ENCODE peak calls at places on chromosomes 3 and 15, in ten cellular contexts. O is ELR, P is mesendoderm, S is fibroblast of mammary gland, V is cerebellar cortex, Y is sciatic nerve, C is MCF 10A, B is SK-N-DZ, N is kidney tubule cell, Z is ACHN. E is an unnamed sample.

GRCh38 chr15:65192016-65192415 is 6.9 kb upstream of the CLPX start:
- DNase-seq in S (peak; percentile 44), V (no peak), Z (peak; percentile 11), B (peak; percentile 45), O (no peak), N (peak; percentile 34), Y (no peak), P (peak; percentile 48), C (no peak), E (no peak)

GRCh38 chr15:34329006-34329405 is 8.6 kb downstream of the SLC12A6 start:
- DNase-seq in V (no peak), Z (no peak), P (no peak), B (no peak), Y (no peak), O (no peak), C (no peak), S (no peak), N (no peak), E (no peak)

GRCh38 chr3:126537116-126537729 is 13.3 kb downstream of the CHST13 start:
- DNase-seq in C (no peak), B (no peak), P (no peak), Y (peak; percentile 32), Z (no peak), O (no peak), S (no peak), V (no peak), N (no peak), E (no peak)

GRCh38 chr3:45145681-45146614 is at the start of gene CDCP1:
- DNase-seq in V (no peak), B (no peak), Z (peak; percentile 51), S (no peak), P (peak; percentile 58), O (no peak), Y (no peak), C (peak; percentile 70), N (peak; percentile 88), E (no peak)

GRCh38 chr3:12994357-12994606 is 78.9 kb downstream of the IQSEC1 start:
- DNase-seq in C (no peak), N (no peak), S (no peak), O (peak; percentile 24), V (no peak), Z (peak; percentile 31), Y (peak; percentile 80), P (no peak), B (no peak), E (peak; percentile 63)

GRCh38 chr15:75367406-75367912 is 948 bp downstream of the MAN2C1 start:
- DNase-seq in N (no peak), Y (no peak), O (no peak), C (no peak), B (no peak), V (no peak), Z (no peak), S (no peak), P (no peak), E (no peak)

GRCh38 chr15:25734680-25735355 is 128.3 kb downstream of the ATP10A start:
- DNase-seq in N (no peak), Y (no peak), S (peak; percentile 29), C (no peak), V (no peak), Z (no peak), B (no peak), P (no peak), O (no peak), E (no peak)

GRCh38 chr3:109346770-109347295 is 9.5 kb upstream of the DPPA4 start:
- DNase-seq in Y (no peak), N (peak; percentile 50), P (no peak), B (no peak), V (no peak), C (no peak), S (no peak), Z (no peak), O (peak; percentile 60), E (no peak)

GRCh38 chr15:70100495-70101331 is 3.0 kb upstream of the TLE3 start:
- DNase-seq in B (peak; percentile 66), S (peak; percentile 71), Z (peak; percentile 28), O (peak; percentile 50), V (peak; percentile 42), P (peak; percentile 82), C (peak; percentile 75), N (peak; percentile 39), Y (peak; percentile 79), E (no peak)